ENCODE peak calls at places on chromosomes 3 and 15, in five cellular contexts. E, L, S, I and O are unnamed samples.

GRCh38 chr3:119681279-119681678 is 4.1 kb upstream of the COX17 start:
- DNase-seq in E (no peak), L (no peak), S (no peak), I (no peak), O (no peak)

GRCh38 chr15:50665938-50666337 is 20.7 kb downstream of the TRPM7 start:
- DNase-seq in E (no peak), L (no peak), S (no peak), I (no peak), O (no peak)

GRCh38 chr3:160685144-160685766 is 8.3 kb downstream of the ARL14 start:
- DNase-seq in E (no peak), L (no peak), S (no peak), I (no peak), O (no peak)

GRCh38 chr3:183626877-183627594 is 8.4 kb upstream of the KLHL24 start:
- DNase-seq in E (peak; percentile 38), L (no peak), S (no peak), I (no peak), O (peak; percentile 82)

GRCh38 chr3:124492824-124493223 is 237.4 kb upstream of the UMPS start:
- DNase-seq in E (no peak), L (peak; percentile 88), S (no peak), I (peak; percentile 75), O (no peak)

GRCh38 chr3:157531771-157532170 is 28.6 kb upstream of the VEPH1 start:
- DNase-seq in E (no peak), L (no peak), S (no peak), I (no peak), O (no peak)

GRCh38 chr3:111809196-111809595 is 49.9 kb upstream of the PHLDB2 start:
- DNase-seq in E (no peak), L (no peak), S (no peak), I (no peak), O (no peak)

GRCh38 chr15:24862726-24863521 is 91.9 kb upstream of the SNRPN start:
- DNase-seq in E (no peak), L (no peak), S (no peak), I (no peak), O (no peak)

GRCh38 chr3:65922441-65922840 is 116.3 kb downstream of the MAGI1 start:
- DNase-seq in E (no peak), L (no peak), S (no peak), I (no peak), O (no peak)

GRCh38 chr3:141753399-141753798 is 9.8 kb upstream of the GRK7 start:
- DNase-seq in E (no peak), L (no peak), S (no peak), I (peak; percentile 39), O (no peak)

GRCh38 chr3:125129512-125129962 is 73.7 kb upstream of the HEG1 start:
- DNase-seq in E (no peak), L (peak; percentile 79), S (peak; percentile 46), I (no peak), O (peak; percentile 82)

GRCh38 chr15:52295421-52295991 is at the start of gene MYO5C:
- DNase-seq in E (peak; percentile 32), L (peak; percentile 82), S (no peak), I (peak; percentile 92), O (peak; percentile 86)

GRCh38 chr3:49602877-49603411 is 48.7 kb downstream of the BSN start:
- DNase-seq in E (no peak), L (peak; percentile 52), S (no peak), I (no peak), O (no peak)

GRCh38 chr15:83194527-83194926 is 13.1 kb downstream of the HDGFL3 start:
- DNase-seq in E (no peak), L (no peak), S (no peak), I (no peak), O (no peak)

GRCh38 chr3:23576379-23576959 is 229.3 kb upstream of the UBE2E1 start:
- DNase-seq in E (no peak), L (no peak), S (no peak), I (no peak), O (no peak)

GRCh38 chr3:195394024-195394423 is 48.8 kb downstream of the ACAP2 start:
- DNase-seq in E (no peak), L (no peak), S (no peak), I (no peak), O (no peak)

GRCh38 chr15:75646944-75647364 is 758 bp upstream of the SNX33 start:
- DNase-seq in E (no peak), L (peak; percentile 56), S (no peak), I (peak; percentile 45), O (no peak)

GRCh38 chr15:78284758-78285157 is 14.7 kb downstream of the SKIC8 start:
- DNase-seq in E (no peak), L (no peak), S (no peak), I (no peak), O (no peak)

GRCh38 chr15:48868018-48868417 is 9.9 kb upstream of the EID1 start:
- DNase-seq in E (no peak), L (no peak), S (no peak), I (no peak), O (no peak)

GRCh38 chr15:34693053-34693744 is 61.6 kb downstream of the GJD2 start:
- DNase-seq in E (no peak), L (no peak), S (no peak), I (no peak), O (no peak)

GRCh38 chr3:134600166-134600670 is 50.6 kb downstream of the KY start:
- DNase-seq in E (no peak), L (no peak), S (no peak), I (no peak), O (no peak)

GRCh38 chr15:70447927-70448698 is 315.2 kb downstream of the UACA start:
- DNase-seq in E (no peak), L (peak; percentile 68), S (no peak), I (no peak), O (peak; percentile 21)

GRCh38 chr3:147130461-147130860 is 275.9 kb downstream of the ZIC4 start:
- DNase-seq in E (no peak), L (no peak), S (no peak), I (no peak), O (no peak)

GRCh38 chr3:43161684-43162512 is 56.0 kb upstream of the POMGNT2 start:
- DNase-seq in E (no peak), L (no peak), S (no peak), I (peak; percentile 55), O (no peak)

DNA sequence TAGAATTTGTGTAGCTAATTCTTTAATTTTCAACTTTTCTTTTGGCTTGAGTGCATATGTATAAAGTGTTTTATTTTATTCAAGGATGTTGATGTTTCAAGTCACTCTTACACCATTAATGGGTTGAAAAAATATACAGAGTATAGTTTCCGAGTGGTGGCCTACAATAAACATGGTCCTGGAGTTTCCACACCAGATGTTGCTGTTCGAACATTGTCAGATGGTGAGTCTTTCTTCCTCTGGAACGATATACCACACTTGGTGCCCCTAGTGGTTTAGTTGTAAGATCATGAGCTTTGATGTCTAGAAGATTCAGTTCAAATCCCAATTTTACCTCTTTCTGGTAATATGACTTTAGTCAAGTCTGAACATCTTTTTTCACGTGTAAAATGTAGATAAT is 119.3 kb downstream of the HCN4 start:
- DNase-seq in E (no peak), L (no peak), S (no peak), I (no peak), O (no peak)
- TF ChIP-seq CTCF in E (no peak), L (no peak), S (no peak), I (peak; percentile 39), O (no peak)

DNA sequence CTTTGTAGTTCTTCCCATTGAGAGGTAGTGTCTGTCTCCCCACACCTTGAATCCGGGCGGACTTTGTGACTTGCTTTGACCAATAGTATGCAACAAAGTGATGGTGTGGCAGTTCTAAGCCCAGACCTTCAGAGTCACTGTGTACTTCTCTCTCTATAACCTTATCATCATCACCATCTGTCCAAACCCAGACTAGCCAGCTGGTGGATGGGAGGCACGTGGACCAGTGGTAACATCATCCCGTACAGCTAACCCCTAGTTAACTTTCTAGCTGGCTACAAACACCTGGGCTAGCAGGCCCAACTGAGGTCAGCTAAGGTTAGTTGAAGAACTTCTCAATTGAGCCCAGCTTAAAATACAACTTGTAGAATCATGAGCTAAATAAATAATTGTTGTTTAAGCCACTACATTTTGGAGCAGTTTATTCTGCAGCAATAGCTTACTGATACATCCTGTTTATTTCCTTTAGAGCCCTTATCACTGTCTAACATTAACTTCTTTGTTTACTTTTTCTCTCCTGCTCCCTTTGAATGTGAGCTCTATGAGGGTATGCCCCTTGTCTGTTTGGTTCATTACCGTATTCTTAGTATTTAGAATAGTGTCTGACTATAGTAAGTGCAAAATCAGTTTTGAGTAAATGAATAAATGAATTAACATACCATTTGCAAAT is 11.5 kb upstream of the CCR9 start:
- DNase-seq in E (no peak), L (no peak), S (no peak), I (no peak), O (no peak)
- H3K4me1 ChIP-seq in E (peaks cover under 1% of the 10 kb centered on the region), L (no peaks in the 10 kb centered on the region), S (no peaks in the 10 kb centered on the region), I (no peaks in the 10 kb centered on the region), O (no peaks in the 10 kb centered on the region)

DNA sequence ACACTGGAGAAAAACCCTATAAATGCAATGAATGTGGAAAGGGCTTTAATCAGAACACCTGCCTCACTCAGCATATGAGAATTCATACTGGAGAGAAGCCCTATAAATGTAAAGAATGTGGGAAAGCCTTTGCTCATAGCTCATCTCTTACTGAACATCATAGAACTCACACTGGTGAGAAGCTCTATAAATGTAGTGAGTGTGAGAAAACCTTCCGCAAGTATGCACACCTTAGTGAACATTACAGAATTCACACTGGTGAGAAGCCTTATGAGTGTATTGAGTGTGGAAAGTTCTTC is 7.4 kb upstream of the ZNF501 start:
- DNase-seq in E (no peak), L (no peak), S (no peak), I (no peak), O (no peak)
- H3K9me3 ChIP-seq in E (peaks cover 11% of the 10 kb centered on the region), L (peaks cover 90% of the 10 kb centered on the region), S (peaks cover 83% of the 10 kb centered on the region), I (peaks cover 78% of the 10 kb centered on the region), O (peaks cover 98% of the 10 kb centered on the region)

DNA sequence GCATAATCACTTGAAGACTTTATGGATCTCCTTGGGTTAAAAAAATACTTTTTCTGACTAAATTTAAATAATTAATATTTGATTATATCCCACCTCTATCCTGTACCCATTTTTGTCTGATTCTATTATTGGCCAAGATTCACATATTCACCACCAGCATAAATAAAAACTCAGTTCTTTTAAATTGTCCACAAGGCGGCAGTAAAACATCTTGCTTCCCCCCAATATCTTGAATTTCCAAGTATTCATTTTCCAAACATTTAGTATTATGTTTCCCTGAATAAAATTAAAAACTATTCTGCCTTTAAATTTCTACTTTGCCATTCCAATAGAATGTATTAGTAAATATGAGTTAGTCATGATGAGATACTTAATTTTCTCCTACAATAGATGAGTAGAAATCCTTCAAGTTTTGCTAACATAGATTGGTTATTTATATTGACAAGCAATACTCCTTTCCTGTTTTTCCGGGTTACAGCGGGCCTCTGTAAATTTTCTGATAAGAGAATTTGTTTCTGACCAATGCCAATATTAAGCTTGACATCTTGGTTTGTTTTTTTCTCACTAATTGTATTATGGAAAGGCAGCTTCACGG is 218.7 kb upstream of the MDFIC2 start:
- DNase-seq in E (no peak), L (no peak), S (no peak), I (no peak), O (no peak)
- TF ChIP-seq CTCF in E (peak; percentile 55), L (peak; percentile 31), S (peak; percentile 50), I (peak; percentile 79), O (peak; percentile 42)

GRCh38 chr15:56735589-56735988 is 2.3 kb upstream of the ZNF280D start:
- DNase-seq in E (no peak), L (no peak), S (no peak), I (no peak), O (no peak)
- H3K4me1 ChIP-seq in E (peaks cover 17% of the 10 kb centered on the region), L (no peaks in the 10 kb centered on the region), S (peaks cover 16% of the 10 kb centered on the region), I (peaks cover 5% of the 10 kb centered on the region), O (peaks cover 20% of the 10 kb centered on the region)

GRCh38 chr3:138984816-138985215 is 21.3 kb downstream of the PRR23A start:
- DNase-seq in E (no peak), L (no peak), S (no peak), I (no peak), O (no peak)
- H3K9me3 ChIP-seq in E (no peaks in the 10 kb centered on the region), L (no peaks in the 10 kb centered on the region), S (no peaks in the 10 kb centered on the region), I (no peaks in the 10 kb centered on the region), O (no peaks in the 10 kb centered on the region)